ENCODE peak calls at places on chromosomes 12 and 14, in ten cellular contexts. Z, E, U, Y, B, X, K, P, T and C are unnamed samples.

GRCh38 chr12:94263011-94263786 is 114.8 kb downstream of the PLXNC1 start:
- DNase-seq in Z (no peak), E (no peak), U (no peak), Y (no peak), B (no peak), X (no peak), K (no peak), P (no peak), T (no peak), C (peak)

GRCh38 chr14:62187265-62187664 is 425.0 kb downstream of the SNAPC1 start:
- DNase-seq in Z (no peak), E (no peak), U (no peak), Y (no peak), B (no peak), X (no peak), K (no peak), P (no peak), T (no peak), C (no peak)

GRCh38 chr12:102869571-102869970 is 47.5 kb downstream of the PAH start:
- DNase-seq in Z (no peak), E (no peak), U (no peak), Y (no peak), B (no peak), X (no peak), K (no peak), P (no peak), T (no peak), C (no peak)

GRCh38 chr12:9347328-9348127 is 139.3 kb upstream of the PZP start:
- DNase-seq in Z (peak), E (no peak), U (no peak), Y (no peak), B (no peak), X (no peak), K (no peak), P (peak), T (no peak), C (no peak)

GRCh38 chr12:40969796-40970195 is 218.3 kb upstream of the PDZRN4 start:
- DNase-seq in Z (no peak), E (no peak), U (no peak), Y (no peak), B (no peak), X (no peak), K (no peak), P (no peak), T (no peak), C (no peak)

GRCh38 chr12:8629486-8630033 is 16.9 kb upstream of the AICDA start:
- DNase-seq in Z (peak), E (no peak), U (no peak), Y (no peak), B (no peak), X (no peak), K (no peak), P (peak), T (no peak), C (no peak)

GRCh38 chr12:50110762-50111416 is 1.1 kb upstream of the COX14 start:
- DNase-seq in Z (peak), E (peak), U (no peak), Y (no peak), B (peak), X (no peak), K (no peak), P (peak), T (no peak), C (no peak)

GRCh38 chr14:64253672-64254071 is 40.5 kb downstream of the ESR2 start:
- DNase-seq in Z (peak), E (no peak), U (no peak), Y (no peak), B (no peak), X (no peak), K (no peak), P (peak), T (no peak), C (no peak)

GRCh38 chr12:55820679-55821078 is 2.8 kb downstream of the ORMDL2 start:
- DNase-seq in Z (no peak), E (no peak), U (no peak), Y (no peak), B (no peak), X (no peak), K (no peak), P (no peak), T (no peak), C (no peak)

GRCh38 chr14:60222820-60223219 is 26.2 kb upstream of the PPM1A start:
- DNase-seq in Z (no peak), E (peak), U (no peak), Y (peak), B (peak), X (no peak), K (no peak), P (no peak), T (no peak), C (no peak)

GRCh38 chr12:9615420-9616135 is 7.9 kb upstream of the KLRB1 start:
- DNase-seq in Z (no peak), E (no peak), U (no peak), Y (no peak), B (no peak), X (no peak), K (no peak), P (no peak), T (no peak), C (peak)

GRCh38 chr14:69501362-69501964 is 16.9 kb downstream of the PLEKHD1 start:
- DNase-seq in Z (no peak), E (no peak), U (no peak), Y (peak), B (no peak), X (no peak), K (no peak), P (no peak), T (no peak), C (no peak)

GRCh38 chr12:3564861-3565260 is 73.9 kb downstream of the PRMT8 start:
- DNase-seq in Z (peak), E (no peak), U (no peak), Y (no peak), B (no peak), X (no peak), K (no peak), P (no peak), T (no peak), C (no peak)

GRCh38 chr14:73616831-73617230 is 4.5 kb downstream of the ACOT6 start:
- DNase-seq in Z (no peak), E (no peak), U (no peak), Y (no peak), B (no peak), X (no peak), K (no peak), P (no peak), T (no peak), C (no peak)

GRCh38 chr12:64450711-64451486 is 1.0 kb upstream of the TBK1 start:
- DNase-seq in Z (peak), E (no peak), U (peak), Y (no peak), B (no peak), X (no peak), K (peak), P (peak), T (no peak), C (peak)

GRCh38 chr14:64993263-64993662 is 6.6 kb downstream of the FNTB start:
- DNase-seq in Z (no peak), E (no peak), U (no peak), Y (no peak), B (no peak), X (no peak), K (no peak), P (no peak), T (no peak), C (no peak)

GRCh38 chr12:116233669-116234068 is 43.8 kb downstream of the MED13L start:
- DNase-seq in Z (no peak), E (no peak), U (no peak), Y (no peak), B (no peak), X (no peak), K (no peak), P (no peak), T (no peak), C (no peak)